ENCODE peak calls at places on chromosomes 6 and 20, in nine cellular contexts. One of them, this sample, is unnamed.

GRCh38 chr20:3749087-3749688 is 16.7 kb downstream of the HSPA12B start:
- DNase-seq in CD4-positive, CD25-positive, alpha-beta regulatory T cell: no peak
- DNase-seq in HCT116: no peak
- DNase-seq in testis: no peak
- DNase-seq in PC-3: no peak
- DNase-seq in prostate gland: no peak
- DNase-seq in upper lobe of right lung: no peak
- DNase-seq in psoas muscle: no peak
- DNase-seq in SK-N-SH: no peak
- DNase-seq in this sample: no peak

GRCh38 chr20:35111141-35111888 is 18.7 kb upstream of the TRPC4AP start:
- DNase-seq in prostate gland: no peak
- DNase-seq in CD4-positive, CD25-positive, alpha-beta regulatory T cell: no peak
- DNase-seq in upper lobe of right lung: no peak
- DNase-seq in SK-N-SH: no peak
- DNase-seq in PC-3: peak; percentile 58
- DNase-seq in HCT116: no peak
- DNase-seq in testis: no peak
- DNase-seq in psoas muscle: no peak
- DNase-seq in this sample: peak; percentile 64

GRCh38 chr6:39218868-39219567 is 10.3 kb downstream of the KCNK5 start:
- DNase-seq in prostate gland: no peak
- DNase-seq in upper lobe of right lung: no peak
- DNase-seq in HCT116: no peak
- DNase-seq in testis: no peak
- DNase-seq in psoas muscle: no peak
- DNase-seq in CD4-positive, CD25-positive, alpha-beta regulatory T cell: peak; percentile 44
- DNase-seq in SK-N-SH: no peak
- DNase-seq in PC-3: no peak
- DNase-seq in this sample: no peak

GRCh38 chr6:82869493-82869892 is 196.1 kb downstream of the UBE3D start:
- DNase-seq in testis: no peak
- DNase-seq in PC-3: no peak
- DNase-seq in CD4-positive, CD25-positive, alpha-beta regulatory T cell: no peak
- DNase-seq in SK-N-SH: no peak
- DNase-seq in prostate gland: no peak
- DNase-seq in HCT116: no peak
- DNase-seq in upper lobe of right lung: no peak
- DNase-seq in psoas muscle: no peak
- DNase-seq in this sample: no peak

GRCh38 chr20:14555676-14556075 is 218.3 kb upstream of the FLRT3 start:
- DNase-seq in SK-N-SH: no peak
- DNase-seq in upper lobe of right lung: no peak
- DNase-seq in prostate gland: no peak
- DNase-seq in HCT116: no peak
- DNase-seq in psoas muscle: no peak
- DNase-seq in CD4-positive, CD25-positive, alpha-beta regulatory T cell: no peak
- DNase-seq in PC-3: no peak
- DNase-seq in testis: no peak
- DNase-seq in this sample: peak; percentile 67

GRCh38 chr6:36130672-36131516 is 581 bp downstream of the MAPK13 start:
- DNase-seq in upper lobe of right lung: peak; percentile 89
- DNase-seq in HCT116: peak; percentile 31
- DNase-seq in SK-N-SH: no peak
- DNase-seq in prostate gland: peak; percentile 27
- DNase-seq in CD4-positive, CD25-positive, alpha-beta regulatory T cell: peak; percentile 78
- DNase-seq in PC-3: peak; percentile 60
- DNase-seq in psoas muscle: peak; percentile 58
- DNase-seq in testis: peak; percentile 69
- DNase-seq in this sample: no peak

GRCh38 chr6:6559994-6560393 is 28.5 kb upstream of the LY86 start:
- DNase-seq in testis: no peak
- DNase-seq in SK-N-SH: no peak
- DNase-seq in HCT116: no peak
- DNase-seq in CD4-positive, CD25-positive, alpha-beta regulatory T cell: no peak
- DNase-seq in upper lobe of right lung: no peak
- DNase-seq in psoas muscle: no peak
- DNase-seq in prostate gland: no peak
- DNase-seq in PC-3: no peak
- DNase-seq in this sample: no peak

GRCh38 chr20:8242827-8243764 is 111.0 kb downstream of the PLCB1 start:
- DNase-seq in HCT116: no peak
- DNase-seq in SK-N-SH: no peak
- DNase-seq in testis: no peak
- DNase-seq in upper lobe of right lung: no peak
- DNase-seq in prostate gland: no peak
- DNase-seq in PC-3: no peak
- DNase-seq in CD4-positive, CD25-positive, alpha-beta regulatory T cell: no peak
- DNase-seq in psoas muscle: no peak
- DNase-seq in this sample: no peak

GRCh38 chr6:54617730-54618129 is 228.8 kb upstream of the FAM83B start:
- DNase-seq in PC-3: peak; percentile 63
- DNase-seq in psoas muscle: no peak
- DNase-seq in HCT116: no peak
- DNase-seq in CD4-positive, CD25-positive, alpha-beta regulatory T cell: no peak
- DNase-seq in upper lobe of right lung: no peak
- DNase-seq in SK-N-SH: no peak
- DNase-seq in testis: no peak
- DNase-seq in prostate gland: no peak
- DNase-seq in this sample: peak; percentile 54

GRCh38 chr6:155499574-155499973 is 43.9 kb upstream of the NOX3 start:
- DNase-seq in upper lobe of right lung: no peak
- DNase-seq in prostate gland: no peak
- DNase-seq in HCT116: no peak
- DNase-seq in psoas muscle: no peak
- DNase-seq in SK-N-SH: no peak
- DNase-seq in testis: no peak
- DNase-seq in CD4-positive, CD25-positive, alpha-beta regulatory T cell: no peak
- DNase-seq in PC-3: no peak
- DNase-seq in this sample: no peak

GRCh38 chr6:77456531-77457248 is 6.6 kb downstream of the HTR1B start:
- DNase-seq in psoas muscle: peak; percentile 12
- DNase-seq in PC-3: peak; percentile 58
- DNase-seq in CD4-positive, CD25-positive, alpha-beta regulatory T cell: no peak
- DNase-seq in upper lobe of right lung: no peak
- DNase-seq in testis: no peak
- DNase-seq in SK-N-SH: no peak
- DNase-seq in HCT116: peak; percentile 65
- DNase-seq in prostate gland: no peak
- DNase-seq in this sample: peak; percentile 91

GRCh38 chr6:168908887-168909286 is 344.8 kb downstream of the THBS2 start:
- DNase-seq in prostate gland: no peak
- DNase-seq in PC-3: no peak
- DNase-seq in upper lobe of right lung: no peak
- DNase-seq in SK-N-SH: no peak
- DNase-seq in testis: no peak
- DNase-seq in HCT116: no peak
- DNase-seq in psoas muscle: no peak
- DNase-seq in CD4-positive, CD25-positive, alpha-beta regulatory T cell: no peak
- DNase-seq in this sample: peak; percentile 35

GRCh38 chr6:168206186-168206585 is 113.4 kb downstream of the DACT2 start:
- DNase-seq in HCT116: no peak
- DNase-seq in upper lobe of right lung: peak; percentile 37
- DNase-seq in SK-N-SH: no peak
- DNase-seq in PC-3: no peak
- DNase-seq in testis: no peak
- DNase-seq in prostate gland: no peak
- DNase-seq in psoas muscle: peak; percentile 32
- DNase-seq in CD4-positive, CD25-positive, alpha-beta regulatory T cell: no peak
- DNase-seq in this sample: no peak

GRCh38 chr6:79239538-79240168 is 5.2 kb upstream of the HMGN3 start:
- DNase-seq in psoas muscle: no peak
- DNase-seq in SK-N-SH: no peak
- DNase-seq in prostate gland: no peak
- DNase-seq in PC-3: no peak
- DNase-seq in testis: no peak
- DNase-seq in HCT116: no peak
- DNase-seq in CD4-positive, CD25-positive, alpha-beta regulatory T cell: no peak
- DNase-seq in upper lobe of right lung: no peak
- DNase-seq in this sample: peak; percentile 39

GRCh38 chr6:89298680-89299450 is 16.2 kb downstream of the GABRR2 start:
- DNase-seq in testis: no peak
- DNase-seq in upper lobe of right lung: no peak
- DNase-seq in prostate gland: no peak
- DNase-seq in psoas muscle: no peak
- DNase-seq in PC-3: peak; percentile 89
- DNase-seq in SK-N-SH: no peak
- DNase-seq in CD4-positive, CD25-positive, alpha-beta regulatory T cell: peak; percentile 85
- DNase-seq in HCT116: peak; percentile 58
- DNase-seq in this sample: peak; percentile 18

DNA sequence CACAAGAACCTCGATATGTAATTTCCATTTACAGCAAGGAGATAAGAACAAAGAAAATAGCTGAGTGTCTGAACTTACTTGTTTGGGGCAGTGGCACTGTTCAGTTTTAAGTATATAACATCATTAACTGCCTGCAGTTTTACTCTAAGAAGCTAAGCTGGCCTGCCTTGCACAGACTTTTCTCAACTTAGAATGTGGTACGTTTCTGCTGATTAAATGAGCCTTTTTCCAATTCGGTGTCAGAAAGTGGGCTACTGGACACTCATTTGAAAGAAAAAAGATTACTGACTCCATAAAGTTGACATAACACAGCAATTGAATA is 2.1 kb downstream of the ZMYND8 start:
- DNase-seq in upper lobe of right lung: no peak
- DNase-seq in psoas muscle: no peak
- DNase-seq in HCT116: no peak
- DNase-seq in testis: no peak
- DNase-seq in PC-3: no peak
- DNase-seq in CD4-positive, CD25-positive, alpha-beta regulatory T cell: no peak
- DNase-seq in SK-N-SH: no peak
- DNase-seq in prostate gland: no peak
- DNase-seq in this sample: no peak
- H3K4me1 ChIP-seq in upper lobe of right lung: peaks cover 100% of the 10 kb centered on the region
- H3K4me1 ChIP-seq in psoas muscle: peaks cover 94% of the 10 kb centered on the region
- H3K4me1 ChIP-seq in HCT116: peaks cover 58% of the 10 kb centered on the region
- H3K4me1 ChIP-seq in testis: peaks cover 92% of the 10 kb centered on the region
- H3K4me1 ChIP-seq in PC-3: peaks cover 86% of the 10 kb centered on the region
- H3K4me1 ChIP-seq in CD4-positive, CD25-positive, alpha-beta regulatory T cell: peaks cover 84% of the 10 kb centered on the region
- H3K4me1 ChIP-seq in SK-N-SH: peaks cover 84% of the 10 kb centered on the region
- H3K4me1 ChIP-seq in prostate gland: peaks cover 63% of the 10 kb centered on the region
- H3K4me1 ChIP-seq in this sample: peaks cover 69% of the 10 kb centered on the region

DNA sequence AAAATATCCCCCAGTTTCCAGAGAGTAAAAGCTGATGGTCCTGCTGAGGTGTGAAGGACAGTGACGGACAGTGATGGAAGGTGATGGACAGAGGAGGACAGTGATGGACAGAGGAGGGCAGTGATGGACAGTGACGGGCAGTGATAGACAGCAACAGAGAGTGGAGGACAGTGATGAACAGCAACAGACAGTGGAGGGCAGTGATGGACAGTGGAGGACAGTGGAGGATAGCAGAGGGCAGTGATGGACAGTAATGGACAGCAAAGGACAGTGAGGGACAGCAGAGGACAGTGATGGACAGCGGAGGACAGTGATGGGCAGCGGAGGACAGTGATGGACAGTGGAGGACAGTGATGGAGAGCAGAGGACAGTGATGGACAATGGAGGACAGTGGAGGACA is 2.7 kb upstream of the NKAIN4 start:
- DNase-seq in prostate gland: no peak
- DNase-seq in CD4-positive, CD25-positive, alpha-beta regulatory T cell: no peak
- DNase-seq in HCT116: no peak
- DNase-seq in SK-N-SH: no peak
- DNase-seq in psoas muscle: no peak
- DNase-seq in testis: no peak
- DNase-seq in PC-3: no peak
- DNase-seq in upper lobe of right lung: no peak
- DNase-seq in this sample: no peak
- H3K27me3 ChIP-seq in prostate gland: peaks cover 20% of the 10 kb centered on the region
- H3K27me3 ChIP-seq in CD4-positive, CD25-positive, alpha-beta regulatory T cell: peaks cover 7% of the 10 kb centered on the region
- H3K27me3 ChIP-seq in HCT116: no peaks in the 10 kb centered on the region
- H3K27me3 ChIP-seq in SK-N-SH: peaks cover 41% of the 10 kb centered on the region
- H3K27me3 ChIP-seq in psoas muscle: peaks cover 76% of the 10 kb centered on the region
- H3K27me3 ChIP-seq in testis: no peaks in the 10 kb centered on the region
- H3K27me3 ChIP-seq in PC-3: peaks cover 39% of the 10 kb centered on the region
- H3K27me3 ChIP-seq in upper lobe of right lung: peaks cover 81% of the 10 kb centered on the region
- H3K27me3 ChIP-seq in this sample: peaks cover 48% of the 10 kb centered on the region

DNA sequence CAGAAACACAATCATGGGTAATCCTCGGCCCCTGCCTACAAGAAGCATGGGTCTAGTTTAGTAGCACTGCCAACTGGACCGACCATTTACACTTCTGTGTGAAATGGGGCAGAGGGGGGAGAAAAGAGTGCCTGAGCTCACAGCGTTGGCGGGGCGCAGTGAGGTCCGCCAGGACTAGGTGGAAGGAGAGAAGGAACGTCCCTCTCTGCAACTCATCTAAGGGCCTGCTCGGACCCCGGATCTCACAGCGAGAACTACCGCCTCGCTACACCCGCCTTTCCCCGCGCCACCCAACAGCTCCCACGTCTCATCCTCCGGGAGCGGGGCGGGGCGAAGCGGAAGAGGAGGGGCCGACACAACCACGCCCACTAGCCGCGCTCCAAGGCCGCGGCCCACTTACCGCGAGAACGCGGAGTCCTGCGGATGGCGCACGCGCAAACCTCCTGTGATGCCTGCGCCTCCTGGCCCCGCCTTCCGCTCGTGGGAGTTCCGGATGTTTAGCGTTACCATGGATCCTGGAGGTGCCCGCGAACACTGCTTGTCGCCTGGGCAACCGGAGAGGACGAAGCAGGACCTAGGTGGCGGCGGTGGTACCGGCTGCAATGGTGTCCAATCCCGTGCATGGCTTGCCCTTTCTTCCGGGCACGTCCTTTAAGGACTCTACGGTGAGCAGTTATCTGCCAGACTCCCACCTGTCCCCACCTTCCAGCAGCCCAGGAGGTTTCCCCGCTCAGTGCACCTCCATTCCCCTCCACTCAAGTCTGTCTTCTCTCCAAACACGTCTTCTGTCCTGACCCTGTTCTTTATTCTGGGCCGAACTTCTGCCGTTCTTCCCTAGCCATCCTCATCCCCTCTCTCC is at the start of gene EFHC1:
- DNase-seq in testis: peak; percentile 99
- DNase-seq in HCT116: peak; percentile 94
- DNase-seq in CD4-positive, CD25-positive, alpha-beta regulatory T cell: peak; percentile 97
- DNase-seq in SK-N-SH: peak; percentile 94
- DNase-seq in psoas muscle: peak; percentile 98
- DNase-seq in prostate gland: peak; percentile 98
- DNase-seq in upper lobe of right lung: peak; percentile 99
- DNase-seq in PC-3: peak; percentile 99
- DNase-seq in this sample: peak; percentile 93
- H3K4me1 ChIP-seq in testis: no peaks in the 10 kb centered on the region
- H3K4me1 ChIP-seq in HCT116: peaks cover 22% of the 10 kb centered on the region
- H3K4me1 ChIP-seq in CD4-positive, CD25-positive, alpha-beta regulatory T cell: peaks cover 7% of the 10 kb centered on the region
- H3K4me1 ChIP-seq in SK-N-SH: peaks cover 23% of the 10 kb centered on the region
- H3K4me1 ChIP-seq in psoas muscle: no peaks in the 10 kb centered on the region
- H3K4me1 ChIP-seq in prostate gland: no peaks in the 10 kb centered on the region
- H3K4me1 ChIP-seq in upper lobe of right lung: peaks cover 10% of the 10 kb centered on the region
- H3K4me1 ChIP-seq in PC-3: peaks cover 62% of the 10 kb centered on the region
- H3K4me1 ChIP-seq in this sample: peaks cover 23% of the 10 kb centered on the region

DNA sequence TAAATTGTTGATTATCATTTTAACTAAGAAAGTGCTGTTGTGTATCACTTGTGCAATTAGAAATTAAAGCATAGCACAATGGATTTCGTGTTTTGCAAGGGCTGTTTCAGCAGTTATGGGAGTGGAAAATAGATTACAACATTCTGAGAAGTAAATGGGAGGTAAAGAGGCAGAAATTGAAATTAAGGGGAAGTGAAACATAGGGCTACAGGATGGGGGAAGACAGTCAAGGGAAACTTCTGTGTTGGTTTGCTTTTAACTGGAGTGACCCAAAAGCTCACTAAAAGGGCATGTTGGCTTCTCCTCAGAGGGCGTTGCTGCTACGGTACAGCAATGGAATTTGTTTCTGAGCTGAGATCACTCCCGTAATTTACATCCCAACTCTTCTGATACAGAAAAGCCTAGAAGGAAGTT is 147.5 kb downstream of the BCAS1 start:
- DNase-seq in psoas muscle: no peak
- DNase-seq in SK-N-SH: no peak
- DNase-seq in PC-3: no peak
- DNase-seq in prostate gland: no peak
- DNase-seq in HCT116: no peak
- DNase-seq in testis: no peak
- DNase-seq in CD4-positive, CD25-positive, alpha-beta regulatory T cell: no peak
- DNase-seq in upper lobe of right lung: no peak
- DNase-seq in this sample: no peak
- H3K27me3 ChIP-seq in psoas muscle: no peaks in the 10 kb centered on the region
- H3K27me3 ChIP-seq in SK-N-SH: no peaks in the 10 kb centered on the region
- H3K27me3 ChIP-seq in PC-3: no peaks in the 10 kb centered on the region
- H3K27me3 ChIP-seq in prostate gland: no peaks in the 10 kb centered on the region
- H3K27me3 ChIP-seq in HCT116: no peaks in the 10 kb centered on the region
- H3K27me3 ChIP-seq in testis: no peaks in the 10 kb centered on the region
- H3K27me3 ChIP-seq in CD4-positive, CD25-positive, alpha-beta regulatory T cell: no peaks in the 10 kb centered on the region
- H3K27me3 ChIP-seq in upper lobe of right lung: no peaks in the 10 kb centered on the region
- H3K27me3 ChIP-seq in this sample: no peaks in the 10 kb centered on the region